ENCODE peak calls at places on chromosomes 2 and 18, in ten cellular contexts. Y is IMR-90, K is right lobe of liver, C is ovary, O is adrenal gland, Q is Peyer's patch, V is HCT116, T is A549, R is tibial nerve, U is lower leg skin. J is an unnamed sample.
A peak's percentile ranks its signal among the peaks of the same experiment; 100 is the strongest.

GRCh38 chr2:106058469-106059137 is 135.5 kb downstream of the UXS1 start:
- DNase-seq in K (no peak), T (no peak), C (no peak), V (no peak), R (no peak), Y (no peak), Q (no peak), O (no peak), U (no peak), J (no peak)

GRCh38 chr18:12750076-12750707 is 47.4 kb downstream of the PSMG2 start:
- DNase-seq in O (peak; percentile 72), K (no peak), R (no peak), T (no peak), V (no peak), Q (peak; percentile 62), C (no peak), U (peak; percentile 34), Y (no peak), J (no peak)

GRCh38 chr18:8630546-8630945 is 21.3 kb downstream of the RAB12 start:
- DNase-seq in C (no peak), Q (no peak), Y (no peak), V (no peak), U (no peak), O (no peak), T (no peak), R (no peak), K (no peak), J (no peak)

GRCh38 chr2:9327873-9328352 is 95.4 kb downstream of the ITGB1BP1 start:
- DNase-seq in V (no peak), U (peak; percentile 29), K (no peak), R (no peak), Q (no peak), O (no peak), T (peak; percentile 31), Y (peak; percentile 54), C (no peak), J (no peak)

GRCh38 chr2:176174850-176175728 is 13.4 kb upstream of the HOXD1 start:
- DNase-seq in Q (no peak), C (peak; percentile 82), K (no peak), R (no peak), O (peak; percentile 50), U (peak; percentile 80), V (no peak), Y (no peak), T (no peak), J (no peak)

GRCh38 chr2:78431241-78431640 is 594.3 kb upstream of the REG3G start:
- DNase-seq in K (no peak), Q (no peak), Y (no peak), R (no peak), O (no peak), T (peak; percentile 3), C (no peak), V (no peak), U (no peak), J (no peak)

GRCh38 chr2:31191931-31192330 is 25.4 kb downstream of the CAPN14 start:
- DNase-seq in Q (no peak), K (no peak), U (peak; percentile 62), T (no peak), R (no peak), C (no peak), Y (no peak), V (no peak), O (no peak), J (no peak)

GRCh38 chr2:23691106-23691470 is 235.8 kb downstream of the ATAD2B start:
- DNase-seq in V (no peak), U (no peak), Y (no peak), C (no peak), O (no peak), Q (no peak), K (no peak), T (no peak), R (no peak), J (no peak)

DNA sequence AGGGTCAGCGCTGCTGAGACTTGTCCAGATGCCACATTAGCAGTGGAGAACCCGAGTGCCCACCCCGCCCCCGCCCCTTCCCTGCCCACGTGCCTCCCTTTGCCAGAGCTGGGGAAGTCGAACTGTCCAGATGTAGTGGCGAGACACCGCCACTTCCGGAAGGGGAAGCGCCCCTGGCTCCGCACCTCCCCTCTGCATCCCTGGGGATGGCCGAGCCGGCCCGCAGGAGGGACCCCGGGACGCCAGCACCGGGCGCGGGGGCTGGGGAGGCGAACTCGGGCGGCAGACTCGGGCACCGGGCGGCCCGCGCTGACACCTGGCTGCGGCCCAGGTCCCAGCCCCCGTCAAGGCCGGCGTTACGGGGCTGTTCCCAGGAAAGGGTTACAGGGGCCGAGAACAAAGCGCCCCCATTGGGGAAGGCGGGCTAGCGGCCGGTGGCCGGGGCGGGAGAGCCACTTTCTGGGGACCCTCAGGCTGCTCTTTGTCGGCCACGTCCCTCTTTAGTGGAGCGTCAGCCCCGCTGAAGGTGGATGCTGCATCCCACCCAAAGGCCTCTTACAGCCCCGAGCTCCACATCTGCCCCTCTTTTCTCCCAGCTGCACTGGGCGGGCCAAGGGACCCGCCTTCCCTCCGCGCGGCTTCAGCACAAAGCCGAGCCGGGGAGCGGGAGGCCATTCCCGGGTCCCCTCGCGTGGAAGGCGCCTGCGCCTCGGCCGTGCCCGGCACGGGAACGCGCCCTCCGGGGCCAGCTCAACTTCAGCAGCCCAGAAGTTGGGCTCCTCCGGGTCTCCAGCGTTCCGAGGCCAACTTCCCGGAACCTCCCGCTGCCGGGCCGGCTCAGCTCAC is 1.4 kb downstream of the SDC1 start:
- DNase-seq in C (peak; percentile 77), Q (no peak), O (peak; percentile 62), U (peak; percentile 88), Y (peak; percentile 42), V (no peak), T (peak; percentile 77), R (no peak), K (peak; percentile 66), J (peak; percentile 75)
- TF ChIP-seq POLR2A in C (no peak), Q (no peak), O (peak; percentile 44), U (no peak), Y (no peak), V (peak; percentile 37), T (peak; percentile 72), R (no peak), K (peak; percentile 73), J (peak; percentile 48)

DNA sequence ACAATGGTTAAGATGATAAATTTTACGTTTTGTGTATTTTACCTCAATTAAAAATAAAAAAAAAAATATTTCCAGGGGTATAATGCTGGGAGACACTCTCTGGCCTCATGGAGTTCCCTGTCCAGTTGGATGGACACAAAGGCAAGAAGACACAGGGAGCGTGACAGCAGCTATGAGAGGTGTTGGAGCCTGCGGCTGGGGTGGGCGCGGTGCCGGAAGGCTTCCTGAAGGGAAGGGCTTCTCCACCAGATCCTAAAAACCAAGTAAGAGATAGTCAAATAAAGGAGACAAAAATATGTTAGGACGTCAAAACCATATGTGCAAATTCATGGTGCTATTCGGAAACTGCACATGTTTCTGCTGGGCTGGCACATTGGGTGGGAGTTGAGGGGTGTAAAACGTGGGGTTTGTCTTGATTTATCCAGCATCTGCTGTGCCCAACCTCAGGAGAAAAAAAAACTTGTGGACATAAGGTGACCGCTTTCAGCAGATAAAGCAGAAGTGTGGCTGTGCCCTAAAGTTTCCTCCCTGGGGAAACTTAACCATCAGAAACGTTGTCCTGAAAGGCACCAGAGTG is 467.6 kb downstream of the RNF144A start:
- DNase-seq in T (no peak), Y (no peak), R (no peak), U (no peak), C (no peak), Q (no peak), O (no peak), K (no peak), V (no peak), J (no peak)
- TF ChIP-seq POLR2A in T (no peak), Y (no peak), R (no peak), U (no peak), C (no peak), Q (no peak), O (no peak), K (no peak), V (no peak), J (no peak)

GRCh38 chr2:182384860-182385259 is 42.0 kb downstream of the PDE1A start:
- DNase-seq in V (no peak), O (no peak), K (no peak), R (no peak), C (no peak), Q (no peak), T (no peak), U (no peak), Y (no peak), J (no peak)

GRCh38 chr2:182379235-182379634 is 47.6 kb downstream of the PDE1A start:
- DNase-seq in K (no peak), R (no peak), Y (peak; percentile 67), T (no peak), O (no peak), C (no peak), V (no peak), Q (no peak), U (no peak), J (no peak)

GRCh38 chr2:182377467-182377866 is 49.4 kb downstream of the PDE1A start:
- DNase-seq in O (no peak), V (no peak), R (no peak), C (no peak), U (no peak), K (no peak), T (no peak), Y (no peak), Q (no peak), J (no peak)

GRCh38 chr2:182378759-182379158 is 48.1 kb downstream of the PDE1A start:
- DNase-seq in Y (no peak), T (no peak), K (no peak), R (no peak), U (no peak), Q (no peak), C (no peak), O (no peak), V (no peak), J (no peak)

DNA sequence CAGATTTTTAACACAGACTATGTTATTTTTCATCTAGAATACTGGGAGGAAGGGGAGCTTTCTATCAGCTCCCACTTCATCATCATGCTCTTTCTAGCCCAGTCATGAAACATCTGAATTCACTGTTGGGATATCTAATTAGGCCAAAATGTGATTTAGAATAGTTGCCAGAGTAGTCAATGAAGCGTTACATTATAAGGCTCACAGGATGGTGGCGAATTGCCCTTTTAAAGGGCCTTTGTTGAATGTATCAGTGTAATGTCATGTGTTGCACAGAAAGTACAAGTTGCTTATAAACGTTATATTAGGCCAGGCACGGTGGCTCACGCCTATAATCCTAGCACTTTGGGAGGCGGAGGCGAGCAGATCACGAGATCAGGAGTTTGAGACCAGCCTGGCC is 45.6 kb downstream of the PDE1A start:
- DNase-seq in V (no peak), T (no peak), Y (no peak), U (no peak), Q (no peak), R (no peak), K (no peak), O (no peak), C (no peak), J (no peak)
- TF ChIP-seq POLR2A in V (no peak), T (no peak), Y (no peak), U (no peak), Q (no peak), R (no peak), K (no peak), O (no peak), C (no peak), J (no peak)

DNA sequence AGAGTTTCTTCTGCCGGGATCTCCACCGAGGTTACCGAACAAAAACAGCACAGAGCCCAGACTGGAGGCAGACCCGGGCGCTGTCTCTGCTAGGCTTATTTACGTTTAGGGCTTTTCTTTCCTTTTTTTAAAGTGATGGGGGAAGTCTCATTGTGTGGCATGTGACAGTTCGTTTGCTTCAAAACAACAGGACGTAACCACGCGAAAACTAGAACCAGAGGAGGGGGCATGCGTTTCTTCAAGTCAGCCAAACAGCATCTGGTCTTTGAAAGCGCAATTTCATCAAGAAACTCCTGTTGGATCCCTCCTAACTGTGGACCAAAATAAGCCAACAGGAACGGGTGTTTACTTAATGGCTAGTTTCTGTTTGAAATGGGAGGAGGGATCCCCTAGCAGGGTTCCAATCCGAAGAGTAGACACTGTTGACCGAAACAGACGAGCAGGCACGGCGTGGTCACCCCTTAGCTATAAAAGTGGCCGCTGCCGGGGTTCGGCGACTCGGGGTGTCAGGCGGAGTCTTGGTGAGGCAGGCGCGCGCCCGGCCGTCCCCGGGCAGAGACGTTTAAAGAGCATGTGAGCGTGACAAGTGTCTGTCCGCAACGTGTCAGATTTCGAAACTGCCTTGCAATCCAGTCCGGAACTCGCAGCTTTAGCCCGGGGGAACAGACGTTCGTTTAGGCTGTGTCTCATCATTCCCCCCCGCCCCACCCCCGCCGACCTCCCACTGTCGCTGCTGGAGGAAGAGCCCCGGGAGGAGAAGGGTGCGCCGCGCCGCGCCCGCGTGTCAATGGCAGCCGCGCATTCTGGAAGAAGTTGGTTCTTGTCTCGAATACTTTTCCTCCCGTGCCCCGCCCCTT is 899 bp upstream of the TGIF1 start:
- DNase-seq in Y (peak; percentile 90), T (peak; percentile 86), V (peak; percentile 70), U (peak; percentile 99), K (peak; percentile 87), C (peak; percentile 81), O (peak; percentile 91), Q (peak; percentile 86), R (peak; percentile 83), J (peak; percentile 35)
- TF ChIP-seq POLR2A in Y (peak; percentile 96), T (peak; percentile 47), V (no peak), U (no peak), K (peak; percentile 95), C (peak; percentile 58), O (peak; percentile 88), Q (peak; percentile 83), R (peak; percentile 83), J (peak; percentile 43)

J was measured in H54.